ENCODE peak calls at places on chromosome X, in five cellular contexts. W is kidney epithelial cell, V is A673, L is AG10803, F is MCF 10A. T is an unnamed sample.

GRCh38 chrX:10070714-10071436 is 85.9 kb upstream of the CLCN4 start:
- DNase-seq in W (no peak), V (no peak), L (no peak), F (no peak), T (no peak)

GRCh38 chrX:15714529-15714928 is 23.5 kb upstream of the CA5B start:
- DNase-seq in W (no peak), V (peak; percentile 23), L (no peak), F (peak; percentile 74), T (no peak)

GRCh38 chrX:2404816-2405215 is 96.0 kb downstream of the DHRSX start:
- DNase-seq in W (no peak), V (no peak), L (no peak), F (peak; percentile 31), T (no peak)

GRCh38 chrX:129043138-129043537 is 480.2 kb downstream of the SMARCA1 start:
- DNase-seq in W (no peak), V (no peak), L (no peak), F (no peak), T (no peak)

GRCh38 chrX:72094894-72095293 is 36.8 kb downstream of the RTL5 start:
- DNase-seq in W (no peak), V (no peak), L (no peak), F (no peak), T (peak; percentile 49)

GRCh38 chrX:12349201-12349600 is 210.9 kb downstream of the FRMPD4 start:
- DNase-seq in W (no peak), V (peak; percentile 5), L (no peak), F (no peak), T (no peak)

GRCh38 chrX:38149016-38149415 is 71.7 kb downstream of the SRPX start:
- DNase-seq in W (no peak), V (no peak), L (no peak), F (no peak), T (no peak)

GRCh38 chrX:1507511-1508463 is 29.2 kb downstream of the P2RY8 start:
- DNase-seq in W (no peak), V (no peak), L (no peak), F (no peak), T (peak; percentile 79)

GRCh38 chrX:56788717-56789122 is 59.7 kb downstream of the NBDY start:
- DNase-seq in W (no peak), V (peak; percentile 40), L (no peak), F (no peak), T (peak; percentile 36)

GRCh38 chrX:39309721-39310152 is 508.5 kb downstream of the MID1IP1 start:
- DNase-seq in W (no peak), V (peak; percentile 14), L (no peak), F (no peak), T (no peak)

GRCh38 chrX:40470830-40471429 is 109.8 kb upstream of the ATP6AP2 start:
- DNase-seq in W (no peak), V (peak; percentile 19), L (no peak), F (peak; percentile 16), T (no peak)

GRCh38 chrX:72272868-72273267 is 4.2 kb downstream of the RPS4X start:
- DNase-seq in W (peak; percentile 34), V (no peak), L (no peak), F (peak; percentile 88), T (no peak)

GRCh38 chrX:110346681-110347080 is 12.0 kb upstream of the RTL9 start:
- DNase-seq in W (no peak), V (no peak), L (peak; percentile 11), F (no peak), T (no peak)

GRCh38 chrX:43349363-43349762 is 306.7 kb upstream of the MAOA start:
- DNase-seq in W (no peak), V (peak; percentile 71), L (peak; percentile 25), F (peak; percentile 70), T (peak; percentile 9)
- TF ChIP-seq CTCF in W (peak; percentile 73), V (peak; percentile 82), L (peak; percentile 60), F (peak; percentile 80), T (peak; percentile 63)

GRCh38 chrX:135112096-135112729 is 8.1 kb downstream of the ETDB start:
- DNase-seq in W (no peak), V (peak; percentile 54), L (peak; percentile 17), F (peak; percentile 49), T (no peak)
- TF ChIP-seq CTCF in W (peak; percentile 71), V (peak; percentile 79), L (peak; percentile 69), F (peak; percentile 56), T (peak; percentile 69)

DNA sequence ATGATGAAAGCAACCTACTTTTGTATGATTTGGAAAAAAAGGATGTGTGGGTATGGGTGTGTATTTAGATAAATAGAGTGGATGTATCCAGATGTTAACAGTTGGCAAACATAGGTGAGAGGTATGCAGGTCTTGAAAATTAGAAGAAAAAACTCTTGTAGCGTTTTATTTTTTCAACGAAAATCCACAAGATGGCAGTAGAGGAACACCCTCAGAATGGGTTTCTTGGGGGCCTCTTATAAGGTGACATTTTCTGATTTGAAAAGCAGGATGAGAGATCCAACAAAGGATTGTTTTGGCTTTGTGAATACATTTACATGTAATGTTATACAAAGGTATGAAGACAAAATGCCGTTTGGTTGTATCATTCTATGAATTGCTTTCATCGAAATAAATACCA is 68.3 kb downstream of the FMR1NB start:
- DNase-seq in W (no peak), V (peak; percentile 60), L (peak; percentile 23), F (peak; percentile 38), T (peak; percentile 22)
- TF ChIP-seq CTCF in W (peak; percentile 57), V (peak; percentile 66), L (peak; percentile 61), F (peak; percentile 42), T (peak; percentile 18)

DNA sequence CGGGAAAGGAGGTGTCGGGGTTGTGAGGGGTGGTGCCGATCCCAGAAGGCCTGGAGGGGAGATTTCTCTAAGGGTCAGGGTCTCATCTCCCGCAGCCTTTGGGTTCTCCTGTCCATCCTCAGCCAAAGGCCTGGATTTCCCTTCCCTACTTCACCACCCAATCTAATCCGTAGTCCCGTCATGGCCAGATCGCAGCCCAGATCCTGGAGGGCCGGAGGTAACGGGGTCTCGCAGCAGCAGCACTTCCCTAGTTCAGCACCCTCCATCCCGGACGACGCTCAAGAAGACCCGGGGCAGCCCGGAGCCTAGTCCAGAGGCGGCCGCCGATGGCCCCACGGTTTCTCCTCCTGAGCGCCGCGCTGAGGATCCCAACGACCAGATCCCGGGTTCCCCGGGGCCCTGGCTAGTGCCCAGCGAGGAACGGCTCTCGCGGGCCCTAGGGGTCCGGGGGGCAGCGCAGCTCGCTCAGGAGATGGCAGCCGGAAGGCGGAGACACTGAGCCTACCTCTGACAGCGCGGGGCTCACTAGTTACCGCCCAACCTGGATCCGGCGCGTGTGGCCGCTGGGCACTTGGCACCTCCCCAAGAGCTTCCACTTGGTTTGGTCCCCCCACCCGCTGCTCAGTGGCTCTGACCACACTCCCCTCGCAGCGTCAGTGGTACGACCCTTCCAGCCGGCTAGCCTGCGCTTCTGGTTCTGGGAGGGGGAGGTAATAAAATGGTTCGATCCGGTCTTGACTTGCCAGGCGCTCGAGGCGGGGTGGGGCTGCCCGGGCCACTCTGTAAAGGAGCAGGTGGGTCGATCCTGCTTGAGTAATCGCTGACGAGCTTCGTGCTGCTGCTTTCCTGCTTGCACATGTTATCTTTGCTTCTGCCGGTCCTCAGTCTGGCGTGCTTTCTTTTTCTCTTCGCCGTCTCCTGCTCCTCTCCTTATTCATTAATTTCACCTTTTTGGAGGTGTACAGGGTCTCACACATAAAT is 3.6 kb downstream of the MAGIX start:
- DNase-seq in W (no peak), V (peak; percentile 67), L (peak; percentile 62), F (peak; percentile 88), T (no peak)
- TF ChIP-seq CTCF in W (peak; percentile 49), V (no peak), L (peak; percentile 21), F (peak; percentile 21), T (no peak)

T was measured in GM13976.